ENCODE peak calls at places on chromosomes 1 and 21, in nine cellular contexts. W, I, J, U, A, L, Z, E and M are unnamed samples.

GRCh38 chr1:7371926-7372325 is 399.2 kb upstream of the VAMP3 start:
- DNase-seq in W (no peak), L (no peak), U (no peak), A (no peak), Z (no peak), J (no peak), E (no peak), I (peak; percentile 28), M (no peak)

GRCh38 chr1:231347961-231348360 is 9.9 kb downstream of the SPRTN start:
- DNase-seq in Z (no peak), I (no peak), A (no peak), L (no peak), W (no peak), E (no peak), J (no peak), U (no peak), M (no peak)

GRCh38 chr1:101284021-101284420 is 47.2 kb downstream of the S1PR1 start:
- DNase-seq in I (no peak), A (no peak), J (no peak), E (no peak), W (no peak), U (no peak), L (peak; percentile 61), Z (no peak), M (no peak)

GRCh38 chr21:26795866-26796329 is 49.3 kb downstream of the ADAMTS1 start:
- DNase-seq in W (peak; percentile 55), I (peak; percentile 77), U (peak; percentile 96), A (no peak), Z (no peak), L (no peak), J (peak; percentile 32), E (no peak), M (peak; percentile 91)

GRCh38 chr1:74344396-74344795 is 109.2 kb downstream of the TNNI3K start:
- DNase-seq in Z (no peak), U (no peak), W (no peak), I (no peak), L (no peak), E (no peak), J (no peak), A (no peak), M (no peak)

GRCh38 chr1:93384656-93385055 is 38.9 kb downstream of the DR1 start:
- DNase-seq in Z (no peak), L (no peak), I (no peak), W (no peak), U (no peak), J (no peak), A (no peak), E (no peak), M (no peak)

GRCh38 chr21:24272527-24272938 is 1334.7 kb downstream of the MRPL39 start:
- DNase-seq in A (no peak), J (no peak), I (no peak), W (no peak), E (no peak), Z (no peak), U (no peak), L (no peak), M (no peak)

GRCh38 chr1:35261412-35262120 is 6.9 kb upstream of the ZMYM4 start:
- DNase-seq in A (no peak), W (no peak), I (no peak), U (no peak), L (no peak), E (no peak), Z (no peak), J (no peak), M (no peak)

GRCh38 chr1:220748091-220748934 is at the start of gene MTARC2:
- DNase-seq in Z (no peak), A (peak; percentile 17), J (peak; percentile 80), W (peak; percentile 82), I (peak; percentile 94), U (peak; percentile 8), E (peak; percentile 76), L (no peak), M (peak; percentile 82)

GRCh38 chr1:214463596-214463995 is 87.8 kb downstream of the PTPN14 start:
- DNase-seq in W (no peak), A (no peak), Z (no peak), I (no peak), J (no peak), L (no peak), E (no peak), U (no peak), M (no peak)

GRCh38 chr1:62621907-62622306 is 24.6 kb downstream of the ANGPTL3 start:
- DNase-seq in U (peak; percentile 50), L (no peak), A (no peak), Z (no peak), I (peak; percentile 41), W (peak; percentile 90), J (no peak), E (peak; percentile 54), M (no peak)

DNA sequence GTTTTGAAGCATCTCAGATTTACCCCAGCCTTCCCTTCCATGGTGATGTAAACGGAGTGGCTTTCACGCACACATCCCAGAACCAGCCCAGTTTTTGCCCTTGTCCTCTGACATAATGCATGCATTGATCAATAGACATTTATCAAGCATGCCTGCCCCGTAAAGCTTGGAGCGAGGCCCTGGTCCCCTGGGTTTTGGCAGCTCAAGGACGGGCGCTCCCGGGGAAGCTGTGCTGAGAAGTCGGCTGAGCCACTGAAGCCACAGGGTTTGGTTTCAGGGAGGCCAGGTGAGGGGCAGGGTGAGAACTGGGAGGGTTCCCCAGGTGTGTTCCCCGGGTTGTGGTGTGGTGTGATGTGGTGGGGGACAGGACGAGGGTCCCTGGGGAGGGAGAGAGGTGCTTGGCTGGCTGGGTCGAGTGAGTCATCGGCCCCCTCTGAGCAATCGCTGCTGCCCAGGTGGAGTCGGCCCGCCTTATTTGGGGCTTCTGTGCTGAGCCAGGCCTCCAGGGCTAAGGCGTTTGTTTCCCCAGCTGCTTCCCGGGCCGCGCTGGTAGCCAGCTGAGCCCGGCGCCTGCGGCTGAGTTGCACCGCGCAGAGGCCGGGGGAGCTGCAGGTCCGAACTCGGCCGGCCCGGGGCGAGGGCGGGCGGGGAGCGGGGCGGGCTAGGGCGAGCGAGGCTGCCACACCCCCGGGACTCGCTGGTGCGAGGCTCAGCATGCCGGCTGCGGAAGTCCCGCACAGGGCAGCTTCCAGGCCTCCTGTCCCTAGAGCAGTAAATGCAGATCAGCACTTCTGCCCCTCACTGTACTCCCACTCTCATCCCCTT is 23.6 kb downstream of the ATP2B4 start:
- DNase-seq in J (peak; percentile 80), E (peak; percentile 81), I (peak; percentile 85), W (no peak), U (no peak), A (no peak), Z (peak; percentile 77), L (peak; percentile 71), M (no peak)
- H3K4me3 ChIP-seq in J (peak overlapping the region; percentile 39), E (peak overlapping the region; percentile 28), I (peak overlapping the region; percentile 26), W (no peak overlapping the region), U (peak overlapping the region; percentile 32), A (no peak overlapping the region), Z (peak overlapping the region; percentile 44), L (peak overlapping the region; percentile 32), M (peak overlapping the region; percentile 16)

GRCh38 chr1:1232801-1233566 is 947 bp downstream of the B3GALT6 start:
- DNase-seq in A (no peak), E (peak; percentile 29), L (no peak), Z (no peak), I (peak; percentile 70), J (no peak), U (no peak), W (no peak), M (no peak)
- H3K4me3 ChIP-seq in A (no peak overlapping the region), E (no peak overlapping the region), L (no peak overlapping the region), Z (peak overlapping the region; percentile 69), I (no peak overlapping the region), J (peak overlapping the region; percentile 39), U (no peak overlapping the region), W (peak overlapping the region; percentile 52), M (peak overlapping the region; percentile 8)

GRCh38 chr1:153532161-153532560 is 3.6 kb downstream of the S100A6 start:
- DNase-seq in Z (no peak), L (peak; percentile 54), I (no peak), W (no peak), U (no peak), J (no peak), A (no peak), E (no peak), M (no peak)

GRCh38 chr1:153534933-153535663 is 693 bp downstream of the S100A6 start:
- DNase-seq in E (no peak), U (no peak), J (peak; percentile 57), L (peak; percentile 26), Z (no peak), I (peak; percentile 88), A (no peak), W (peak; percentile 74), M (no peak)

GRCh38 chr1:153532769-153533599 is 2.8 kb downstream of the S100A6 start:
- DNase-seq in E (peak; percentile 56), Z (peak; percentile 38), J (peak; percentile 88), A (no peak), I (peak; percentile 96), U (peak; percentile 52), W (peak; percentile 91), L (peak; percentile 66), M (peak; percentile 82)

GRCh38 chr1:153534226-153534932 is 1.4 kb downstream of the S100A6 start:
- DNase-seq in J (no peak), L (no peak), I (no peak), W (peak; percentile 51), E (no peak), U (no peak), Z (no peak), A (no peak), M (no peak)

GRCh38 chr1:153533689-153534201 is 2.0 kb downstream of the S100A6 start:
- DNase-seq in Z (no peak), E (no peak), W (peak; percentile 82), I (peak; percentile 78), U (peak; percentile 51), L (no peak), A (no peak), J (no peak), M (no peak)
- H3K4me3 ChIP-seq in Z (no peak overlapping the region), E (no peak overlapping the region), W (peak overlapping the region; percentile 68), I (peak overlapping the region; percentile 73), U (peak overlapping the region; percentile 98), L (peak overlapping the region; percentile 35), A (peak overlapping the region; percentile 55), J (peak overlapping the region; percentile 76), M (peak overlapping the region; percentile 79)

GRCh38 chr1:47932744-47933143 is 64.4 kb downstream of the TRABD2B start:
- DNase-seq in Z (no peak), I (no peak), J (no peak), U (no peak), E (no peak), L (no peak), W (no peak), A (no peak), M (no peak)

GRCh38 chr1:47927165-47927564 is 70.0 kb downstream of the TRABD2B start:
- DNase-seq in A (no peak), I (peak; percentile 64), L (no peak), U (no peak), E (no peak), W (peak; percentile 17), J (no peak), Z (no peak), M (no peak)

GRCh38 chr1:47926461-47926999 is 70.7 kb downstream of the TRABD2B start:
- DNase-seq in Z (no peak), W (no peak), J (no peak), L (no peak), E (no peak), A (no peak), U (no peak), I (no peak), M (no peak)

GRCh38 chr1:47931395-47931794 is 65.8 kb downstream of the TRABD2B start:
- DNase-seq in U (no peak), E (peak; percentile 24), J (peak; percentile 60), I (no peak), L (no peak), Z (peak; percentile 17), W (peak; percentile 30), A (no peak), M (no peak)

GRCh38 chr1:47930215-47930885 is 66.8 kb downstream of the TRABD2B start:
- DNase-seq in E (no peak), A (no peak), J (no peak), I (no peak), W (no peak), Z (no peak), L (no peak), U (no peak), M (no peak)
- H3K4me3 ChIP-seq in E (no peak overlapping the region), A (no peak overlapping the region), J (no peak overlapping the region), I (no peak overlapping the region), W (no peak overlapping the region), Z (no peak overlapping the region), L (no peak overlapping the region), U (no peak overlapping the region), M (no peak overlapping the region)